ENCODE peak calls at places on chromosomes 11 and 22, in seven cellular contexts. N is GM10248, C is mucosa of descending colon, J is bronchial epithelial cell, Z is Calu3, G is cardiac muscle cell, A is choroid plexus epithelial cell. Y is an unnamed sample.

GRCh38 chr22:46897246-46897623 is 134.8 kb downstream of the TBC1D22A start:
- DNase-seq in N (no peak), C (no peak), J (no peak), Z (no peak), G (no peak), A (no peak), Y (no peak)

GRCh38 chr22:44005524-44005923 is 18.6 kb upstream of the PARVB start:
- DNase-seq in N (no peak), C (no peak), J (no peak), Z (no peak), G (no peak), A (no peak), Y (no peak)

GRCh38 chr11:92340839-92341238 is 116.2 kb downstream of the FAT3 start:
- DNase-seq in N (peak), C (no peak), J (peak), Z (peak), G (peak), A (peak), Y (no peak)

GRCh38 chr11:78905756-78906155 is 331.1 kb upstream of the NARS2 start:
- DNase-seq in N (no peak), C (no peak), J (no peak), Z (no peak), G (no peak), A (no peak), Y (no peak)

GRCh38 chr11:10038916-10039315 is 255.1 kb downstream of the SBF2 start:
- DNase-seq in N (no peak), C (no peak), J (no peak), Z (no peak), G (peak), A (peak), Y (no peak)

GRCh38 chr22:24424001-24424900 is 3.1 kb upstream of the ADORA2A start:
- DNase-seq in N (peak), C (no peak), J (no peak), Z (no peak), G (no peak), A (no peak), Y (no peak)

GRCh38 chr22:20191000-20191515 is 40.2 kb upstream of the CCDC188 start:
- DNase-seq in N (no peak), C (no peak), J (no peak), Z (no peak), G (no peak), A (no peak), Y (no peak)

GRCh38 chr11:66002648-66003225 is 434 bp downstream of the BANF1 start:
- DNase-seq in N (peak), C (no peak), J (peak), Z (peak), G (peak), A (peak), Y (no peak)

GRCh38 chr11:117614695-117615094 is 182.3 kb downstream of the DSCAML1 start:
- DNase-seq in N (no peak), C (no peak), J (no peak), Z (no peak), G (no peak), A (no peak), Y (no peak)
- TF ChIP-seq CTCF in N (no peak), C (no peak), J (no peak), Z (no peak), G (no peak), A (peak), Y (no peak)

GRCh38 chr11:99739464-99740089 is 718.8 kb downstream of the CNTN5 start:
- DNase-seq in N (peak), C (no peak), J (peak), Z (peak), G (peak), A (peak), Y (peak)
- TF ChIP-seq CTCF in N (peak), C (no peak), J (peak), Z (no peak), G (peak), A (peak), Y (peak)

DNA sequence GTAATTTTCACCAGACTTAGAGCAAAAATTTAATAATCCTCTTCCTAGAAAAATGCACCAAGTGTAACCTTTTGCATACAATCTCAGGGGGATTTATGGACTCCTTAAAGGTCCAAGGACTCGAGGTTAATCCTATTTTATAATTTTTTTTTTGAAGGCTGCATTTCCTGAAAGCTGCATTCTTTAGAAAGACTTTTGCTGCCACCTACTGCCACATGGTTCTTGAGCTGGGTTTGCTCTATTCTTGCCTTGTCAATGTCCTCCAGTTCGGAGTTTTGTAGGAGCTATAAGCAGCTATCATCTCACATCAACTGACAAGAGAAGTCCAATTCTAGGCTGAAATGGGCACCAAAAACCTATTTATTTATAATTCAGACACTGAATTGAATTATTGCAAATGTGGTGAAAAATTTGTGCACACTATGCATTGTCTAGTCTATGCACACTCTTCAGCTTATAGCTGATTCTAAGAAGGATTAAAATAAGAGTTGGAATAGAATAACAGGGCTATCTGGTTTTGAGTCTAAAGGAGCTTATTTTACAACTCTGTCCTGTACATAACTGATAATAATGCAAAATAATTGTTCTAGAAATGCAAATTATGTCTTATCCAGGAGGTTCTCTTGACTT is 31.3 kb downstream of the TRAF6 start:
- DNase-seq in N (no peak), C (no peak), J (peak), Z (peak), G (peak), A (peak), Y (peak)
- TF ChIP-seq CTCF in N (peak), C (peak), J (peak), Z (peak), G (peak), A (peak), Y (peak)

GRCh38 chr11:115363426-115363825 is 140.8 kb downstream of the CADM1 start:
- DNase-seq in N (no peak), C (no peak), J (no peak), Z (no peak), G (no peak), A (no peak), Y (no peak)

GRCh38 chr11:115362997-115363396 is 141.2 kb downstream of the CADM1 start:
- DNase-seq in N (no peak), C (no peak), J (no peak), Z (no peak), G (no peak), A (no peak), Y (no peak)

GRCh38 chr11:115361025-115361424 is 143.2 kb downstream of the CADM1 start:
- DNase-seq in N (no peak), C (no peak), J (no peak), Z (no peak), G (no peak), A (no peak), Y (no peak)

GRCh38 chr11:115364892-115365291 is 139.3 kb downstream of the CADM1 start:
- DNase-seq in N (no peak), C (no peak), J (no peak), Z (no peak), G (no peak), A (no peak), Y (no peak)

GRCh38 chr11:115363921-115364320 is 140.3 kb downstream of the CADM1 start:
- DNase-seq in N (no peak), C (no peak), J (no peak), Z (no peak), G (no peak), A (no peak), Y (no peak)
- TF ChIP-seq CTCF in N (no peak), C (no peak), J (no peak), Z (no peak), G (no peak), A (no peak), Y (no peak)

Y was measured in neural crest cell.